ENCODE peak calls at places on chromosomes 4 and X, in eight cellular contexts. B, I, Z, R, N, H, C and T are unnamed samples.
A peak's percentile ranks its signal among the peaks of the same experiment; 100 is the strongest.

GRCh38 chr4:156052116-156052515 is 98.5 kb upstream of the CTSO start:
- DNase-seq in H (no peak), B (no peak), N (no peak), I (peak; percentile 45), C (no peak), Z (no peak), R (no peak), T (no peak)

GRCh38 chr4:121484633-121485032 is 103.8 kb upstream of the QRFPR start:
- DNase-seq in Z (no peak), R (peak; percentile 67), I (peak; percentile 50), H (peak; percentile 82), C (peak; percentile 29), N (no peak), B (no peak), T (peak; percentile 70)

GRCh38 chrX:37378830-37379229 is 29.7 kb downstream of the PRRG1 start:
- DNase-seq in Z (no peak), B (no peak), I (no peak), C (no peak), R (no peak), N (no peak), H (no peak), T (no peak)

GRCh38 chrX:87572911-87573310 is 55.3 kb downstream of the KLHL4 start:
- DNase-seq in Z (no peak), H (no peak), N (no peak), R (no peak), I (no peak), C (no peak), B (no peak), T (no peak)

GRCh38 chrX:100944601-100945000 is 15.9 kb upstream of the XKRX start:
- DNase-seq in Z (no peak), C (no peak), H (no peak), B (no peak), R (no peak), I (no peak), N (no peak), T (no peak)

GRCh38 chr4:107392951-107393350 is 327.1 kb downstream of the PAPSS1 start:
- DNase-seq in I (no peak), B (no peak), Z (peak; percentile 66), N (peak; percentile 65), C (peak; percentile 30), H (peak; percentile 68), R (no peak), T (peak; percentile 67)

GRCh38 chr4:86279247-86279960 is 80.4 kb downstream of the MAPK10 start:
- DNase-seq in I (no peak), R (peak; percentile 78), C (no peak), B (no peak), H (no peak), N (no peak), Z (no peak), T (no peak)

GRCh38 chrX:18353931-18354368 is 538 bp downstream of the SCML2 start:
- DNase-seq in B (no peak), C (peak; percentile 70), N (no peak), I (no peak), Z (no peak), H (peak; percentile 30), R (peak; percentile 70), T (peak; percentile 26)

GRCh38 chr4:14857986-14858385 is 144.3 kb upstream of the CPEB2 start:
- DNase-seq in H (no peak), R (no peak), C (no peak), I (no peak), Z (no peak), B (no peak), N (no peak), T (no peak)

GRCh38 chrX:56792270-56793111 is 63.4 kb downstream of the NBDY start:
- DNase-seq in H (no peak), C (no peak), I (no peak), R (no peak), B (no peak), Z (no peak), N (peak; percentile 20), T (no peak)

GRCh38 chr4:123102897-123103489 is 180.6 kb upstream of the NUDT6 start:
- DNase-seq in N (no peak), R (peak; percentile 44), H (peak; percentile 65), B (no peak), I (peak; percentile 40), C (peak; percentile 55), Z (no peak), T (peak; percentile 69)

GRCh38 chr4:70895405-70895804 is 6.8 kb upstream of the MOB1B start:
- DNase-seq in H (peak; percentile 43), R (no peak), C (no peak), I (peak; percentile 17), Z (no peak), B (no peak), N (no peak), T (no peak)

GRCh38 chr4:114694770-114695169 is 96.2 kb downstream of the UGT8 start:
- DNase-seq in N (no peak), H (peak; percentile 54), B (no peak), C (peak; percentile 4), R (peak; percentile 45), Z (no peak), I (peak; percentile 16), T (peak; percentile 51)

GRCh38 chr4:107094332-107094731 is 58.2 kb upstream of the DKK2 start:
- DNase-seq in N (no peak), I (peak; percentile 11), B (no peak), Z (no peak), H (peak; percentile 71), R (no peak), C (no peak), T (peak; percentile 82)

GRCh38 chrX:66018585-66019309 is 21.1 kb downstream of the VSIG4 start:
- DNase-seq in H (no peak), I (no peak), C (no peak), N (no peak), B (no peak), Z (no peak), R (no peak), T (no peak)

GRCh38 chrX:66015152-66015827 is 24.6 kb downstream of the VSIG4 start:
- DNase-seq in Z (no peak), H (no peak), C (no peak), R (no peak), N (no peak), B (no peak), I (no peak), T (no peak)

GRCh38 chrX:66017659-66018170 is 22.2 kb downstream of the VSIG4 start:
- DNase-seq in N (no peak), H (no peak), B (no peak), R (no peak), I (no peak), C (no peak), Z (no peak), T (no peak)

GRCh38 chrX:66015906-66016689 is 23.8 kb downstream of the VSIG4 start:
- DNase-seq in I (no peak), Z (no peak), R (no peak), B (no peak), H (no peak), C (no peak), N (no peak), T (no peak)

DNA sequence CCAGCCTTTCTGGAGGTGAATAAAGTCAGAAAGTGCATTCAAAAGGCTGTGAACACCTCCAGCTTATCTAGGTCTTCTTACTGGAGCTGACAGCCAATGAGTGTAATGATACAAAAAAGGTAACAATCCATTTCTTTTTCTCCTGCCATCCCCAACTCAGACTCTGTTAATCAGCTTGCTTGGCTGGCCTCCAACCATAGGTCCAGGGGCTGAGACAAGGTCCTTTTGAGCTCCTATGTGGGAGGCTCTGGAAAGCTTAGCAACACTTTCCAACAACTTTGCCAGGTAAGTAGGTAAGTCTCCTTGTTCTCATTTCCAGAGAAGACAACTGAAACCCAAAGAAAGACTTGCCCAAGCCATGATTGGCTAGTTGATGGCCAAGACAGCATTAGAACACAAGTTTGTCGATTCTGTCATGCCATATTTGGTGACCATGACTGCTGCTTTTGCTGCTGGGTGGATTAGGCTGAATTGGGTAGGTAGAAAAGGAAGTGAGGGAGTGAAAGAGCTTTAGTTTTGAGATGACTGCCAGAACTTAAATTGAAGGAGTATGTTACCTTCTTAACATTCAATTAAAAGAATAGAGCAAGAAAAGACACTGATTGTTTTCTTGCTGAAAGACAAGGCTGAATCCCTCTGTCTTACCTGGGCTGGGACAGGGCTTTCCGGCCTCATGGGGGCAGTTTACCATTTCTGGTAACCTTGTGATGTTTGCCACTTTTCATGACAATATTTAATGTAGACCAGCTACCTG is 22.8 kb downstream of the VSIG4 start:
- DNase-seq in C (no peak), H (no peak), Z (no peak), N (no peak), B (no peak), R (no peak), I (no peak), T (no peak)
- H3K4me1 ChIP-seq in C (no peaks in the 10 kb centered on the region), H (no peaks in the 10 kb centered on the region), Z (no peaks in the 10 kb centered on the region), N (no peaks in the 10 kb centered on the region), B (no peaks in the 10 kb centered on the region), R (no peaks in the 10 kb centered on the region), I (peaks cover 5% of the 10 kb centered on the region), T (no peaks in the 10 kb centered on the region)

DNA sequence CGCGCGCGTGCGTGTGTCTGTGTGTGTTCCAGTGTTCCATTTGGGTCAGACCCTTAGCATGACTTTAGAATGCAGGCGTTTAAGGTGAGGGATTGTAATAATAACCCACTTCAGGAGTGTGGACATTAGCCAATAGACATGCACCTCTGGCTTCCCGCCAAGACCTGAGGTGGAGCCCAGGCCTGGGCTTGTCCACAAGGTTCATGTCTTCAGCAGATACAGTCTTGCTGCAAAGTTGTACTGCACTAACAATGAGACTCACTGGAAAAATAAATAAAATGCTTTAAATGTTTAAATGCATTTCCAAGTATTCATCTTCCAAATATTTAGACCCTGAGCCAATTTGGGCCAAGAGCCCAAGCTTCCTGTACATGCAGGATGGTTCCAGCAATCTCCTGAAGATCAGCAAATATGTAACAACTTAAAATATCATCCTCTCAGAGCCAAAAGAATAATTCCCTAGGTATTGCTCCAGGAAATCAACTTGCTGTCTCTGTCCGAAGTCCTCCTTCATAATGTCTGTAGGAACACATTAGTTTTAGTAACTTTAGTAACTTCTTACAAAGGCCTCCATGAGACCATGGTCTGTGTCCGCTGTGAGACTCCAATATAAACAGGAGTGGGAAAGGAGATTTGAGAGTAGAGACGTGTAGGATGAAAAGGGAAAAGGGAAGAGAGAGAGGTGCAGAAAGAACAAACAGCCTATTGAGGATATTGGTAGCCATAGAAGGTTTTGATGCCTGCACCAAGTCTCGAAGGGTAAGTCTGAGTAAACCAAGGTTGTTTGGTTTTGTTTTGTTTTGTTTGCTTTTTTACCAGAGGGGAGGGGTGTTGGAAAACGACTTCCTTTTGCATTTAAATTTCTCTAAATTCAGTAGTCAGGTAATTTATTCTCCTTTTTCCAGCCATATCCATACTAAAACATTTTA is 98.5 kb upstream of the KLF3 start:
- DNase-seq in R (no peak), C (no peak), I (peak; percentile 87), N (peak; percentile 65), Z (no peak), H (peak; percentile 57), B (no peak), T (no peak)
- H3K4me1 ChIP-seq in R (peaks cover 5% of the 10 kb centered on the region), C (peaks cover 24% of the 10 kb centered on the region), I (peaks cover 38% of the 10 kb centered on the region), N (peaks cover 49% of the 10 kb centered on the region), Z (no peaks in the 10 kb centered on the region), H (peaks cover 16% of the 10 kb centered on the region), B (peaks cover 11% of the 10 kb centered on the region), T (peaks cover 7% of the 10 kb centered on the region)

GRCh38 chr4:147732516-147733193 is 767 bp downstream of the ARHGAP10 start:
- DNase-seq in I (peak; percentile 51), B (no peak), H (peak; percentile 72), C (peak; percentile 80), N (peak; percentile 72), Z (peak; percentile 69), R (peak; percentile 87), T (peak; percentile 47)
- H3K4me1 ChIP-seq in I (peaks cover 42% of the 10 kb centered on the region), B (peaks cover 8% of the 10 kb centered on the region), H (peaks cover 37% of the 10 kb centered on the region), C (peaks cover 25% of the 10 kb centered on the region), N (peaks cover 43% of the 10 kb centered on the region), Z (peaks cover 37% of the 10 kb centered on the region), R (peaks cover 42% of the 10 kb centered on the region), T (peaks cover 21% of the 10 kb centered on the region)

GRCh38 chr4:170012629-170012958 is 13.6 kb downstream of the MFAP3L start:
- DNase-seq in B (no peak), C (no peak), H (no peak), Z (no peak), R (no peak), N (no peak), I (no peak), T (no peak)
- H3K4me1 ChIP-seq in B (no peaks in the 10 kb centered on the region), C (peaks cover 6% of the 10 kb centered on the region), H (peaks cover 11% of the 10 kb centered on the region), Z (no peaks in the 10 kb centered on the region), R (peaks cover 32% of the 10 kb centered on the region), N (peaks cover 5% of the 10 kb centered on the region), I (no peaks in the 10 kb centered on the region), T (no peaks in the 10 kb centered on the region)